ENCODE peak calls at places on chromosomes 1 and 21, in five cellular contexts. One of them, this sample, is unnamed.
A peak's percentile ranks its signal among the peaks of the same experiment; 100 is the strongest.

GRCh38 chr1:234976880-234977680 is 151.6 kb downstream of the TOMM20 start:
- DNase-seq in neuronal stem cell: no peak
- DNase-seq in RWPE1: no peak
- DNase-seq in activated CD4-positive, alpha-beta T cell treated with anti-CD3 and anti-CD28 coated beads, Interleukin-2, amount 50 U/mL, for 48 hours: no peak
- DNase-seq in T-cell: no peak
- DNase-seq in this sample: no peak

GRCh38 chr1:156625436-156626078 is 6.3 kb downstream of the HAPLN2 start:
- DNase-seq in neuronal stem cell: no peak
- DNase-seq in RWPE1: no peak
- DNase-seq in activated CD4-positive, alpha-beta T cell treated with anti-CD3 and anti-CD28 coated beads, Interleukin-2, amount 50 U/mL, for 48 hours: peak; percentile 68
- DNase-seq in T-cell: peak; percentile 54
- DNase-seq in this sample: no peak

GRCh38 chr1:66372522-66373071 is 161.4 kb upstream of the SGIP1 start:
- DNase-seq in neuronal stem cell: no peak
- DNase-seq in RWPE1: no peak
- DNase-seq in activated CD4-positive, alpha-beta T cell treated with anti-CD3 and anti-CD28 coated beads, Interleukin-2, amount 50 U/mL, for 48 hours: no peak
- DNase-seq in T-cell: no peak
- DNase-seq in this sample: no peak

GRCh38 chr1:8486047-8486446 is 168.1 kb downstream of the SLC45A1 start:
- DNase-seq in neuronal stem cell: no peak
- DNase-seq in RWPE1: no peak
- DNase-seq in activated CD4-positive, alpha-beta T cell treated with anti-CD3 and anti-CD28 coated beads, Interleukin-2, amount 50 U/mL, for 48 hours: no peak
- DNase-seq in T-cell: no peak
- DNase-seq in this sample: no peak

GRCh38 chr1:60376196-60376595 is 302.6 kb upstream of the C1orf87 start:
- DNase-seq in neuronal stem cell: no peak
- DNase-seq in RWPE1: no peak
- DNase-seq in activated CD4-positive, alpha-beta T cell treated with anti-CD3 and anti-CD28 coated beads, Interleukin-2, amount 50 U/mL, for 48 hours: no peak
- DNase-seq in T-cell: no peak
- DNase-seq in this sample: no peak

GRCh38 chr1:17046043-17046657 is 7.7 kb downstream of the SDHB start:
- DNase-seq in neuronal stem cell: no peak
- DNase-seq in RWPE1: peak; percentile 65
- DNase-seq in activated CD4-positive, alpha-beta T cell treated with anti-CD3 and anti-CD28 coated beads, Interleukin-2, amount 50 U/mL, for 48 hours: no peak
- DNase-seq in T-cell: no peak
- DNase-seq in this sample: no peak

GRCh38 chr1:186374313-186375151 is 521 bp downstream of the TPR start:
- DNase-seq in neuronal stem cell: peak; percentile 11
- DNase-seq in RWPE1: peak; percentile 22
- DNase-seq in activated CD4-positive, alpha-beta T cell treated with anti-CD3 and anti-CD28 coated beads, Interleukin-2, amount 50 U/mL, for 48 hours: peak; percentile 8
- DNase-seq in T-cell: peak; percentile 12
- DNase-seq in this sample: no peak

GRCh38 chr1:93716974-93717373 is 35.3 kb upstream of the BCAR3 start:
- DNase-seq in neuronal stem cell: no peak
- DNase-seq in RWPE1: peak; percentile 30
- DNase-seq in activated CD4-positive, alpha-beta T cell treated with anti-CD3 and anti-CD28 coated beads, Interleukin-2, amount 50 U/mL, for 48 hours: peak; percentile 36
- DNase-seq in T-cell: no peak
- DNase-seq in this sample: no peak

GRCh38 chr21:45607021-45607921 is 36.3 kb upstream of the PCBP3 start:
- DNase-seq in neuronal stem cell: no peak
- DNase-seq in RWPE1: peak; percentile 24
- DNase-seq in activated CD4-positive, alpha-beta T cell treated with anti-CD3 and anti-CD28 coated beads, Interleukin-2, amount 50 U/mL, for 48 hours: peak; percentile 39
- DNase-seq in T-cell: peak; percentile 58
- DNase-seq in this sample: no peak

GRCh38 chr1:9436258-9436657 is 103.0 kb upstream of the SLC25A33 start:
- DNase-seq in neuronal stem cell: no peak
- DNase-seq in RWPE1: no peak
- DNase-seq in activated CD4-positive, alpha-beta T cell treated with anti-CD3 and anti-CD28 coated beads, Interleukin-2, amount 50 U/mL, for 48 hours: no peak
- DNase-seq in T-cell: no peak
- DNase-seq in this sample: no peak

GRCh38 chr1:184664042-184664659 is 90.5 kb downstream of the EDEM3 start:
- DNase-seq in neuronal stem cell: peak; percentile 80
- DNase-seq in RWPE1: peak; percentile 52
- DNase-seq in activated CD4-positive, alpha-beta T cell treated with anti-CD3 and anti-CD28 coated beads, Interleukin-2, amount 50 U/mL, for 48 hours: peak; percentile 44
- DNase-seq in T-cell: peak; percentile 11
- DNase-seq in this sample: peak; percentile 78

GRCh38 chr1:209882942-209883340 is 55.1 kb upstream of the SYT14 start:
- DNase-seq in neuronal stem cell: no peak
- DNase-seq in RWPE1: no peak
- DNase-seq in activated CD4-positive, alpha-beta T cell treated with anti-CD3 and anti-CD28 coated beads, Interleukin-2, amount 50 U/mL, for 48 hours: no peak
- DNase-seq in T-cell: no peak
- DNase-seq in this sample: no peak

GRCh38 chr1:227131193-227131592 is 187.1 kb downstream of the CDC42BPA start:
- DNase-seq in neuronal stem cell: no peak
- DNase-seq in RWPE1: peak; percentile 52
- DNase-seq in activated CD4-positive, alpha-beta T cell treated with anti-CD3 and anti-CD28 coated beads, Interleukin-2, amount 50 U/mL, for 48 hours: no peak
- DNase-seq in T-cell: no peak
- DNase-seq in this sample: no peak

GRCh38 chr1:8073116-8073855 is 47.2 kb upstream of the ERRFI1 start:
- DNase-seq in neuronal stem cell: no peak
- DNase-seq in RWPE1: no peak
- DNase-seq in activated CD4-positive, alpha-beta T cell treated with anti-CD3 and anti-CD28 coated beads, Interleukin-2, amount 50 U/mL, for 48 hours: no peak
- DNase-seq in T-cell: no peak
- DNase-seq in this sample: no peak

GRCh38 chr1:36187800-36188593 is 32.0 kb downstream of the MAP7D1 start:
- DNase-seq in neuronal stem cell: peak; percentile 73
- DNase-seq in RWPE1: peak; percentile 84
- DNase-seq in activated CD4-positive, alpha-beta T cell treated with anti-CD3 and anti-CD28 coated beads, Interleukin-2, amount 50 U/mL, for 48 hours: peak; percentile 77
- DNase-seq in T-cell: peak; percentile 79
- DNase-seq in this sample: peak; percentile 74

GRCh38 chr1:201329286-201329685 is 46.0 kb downstream of the PKP1 start:
- DNase-seq in neuronal stem cell: no peak
- DNase-seq in RWPE1: no peak
- DNase-seq in activated CD4-positive, alpha-beta T cell treated with anti-CD3 and anti-CD28 coated beads, Interleukin-2, amount 50 U/mL, for 48 hours: no peak
- DNase-seq in T-cell: no peak
- DNase-seq in this sample: no peak

GRCh38 chr1:17630048-17630830 is 90.7 kb downstream of the ARHGEF10L start:
- DNase-seq in neuronal stem cell: no peak
- DNase-seq in RWPE1: no peak
- DNase-seq in activated CD4-positive, alpha-beta T cell treated with anti-CD3 and anti-CD28 coated beads, Interleukin-2, amount 50 U/mL, for 48 hours: no peak
- DNase-seq in T-cell: no peak
- DNase-seq in this sample: no peak

GRCh38 chr1:225700164-225700740 is 47.3 kb upstream of the ENAH start:
- DNase-seq in neuronal stem cell: no peak
- DNase-seq in RWPE1: peak; percentile 97
- DNase-seq in activated CD4-positive, alpha-beta T cell treated with anti-CD3 and anti-CD28 coated beads, Interleukin-2, amount 50 U/mL, for 48 hours: no peak
- DNase-seq in T-cell: no peak
- DNase-seq in this sample: no peak

GRCh38 chr1:189657131-189657530 is 820.5 kb downstream of the BRINP3 start:
- DNase-seq in neuronal stem cell: no peak
- DNase-seq in RWPE1: no peak
- DNase-seq in activated CD4-positive, alpha-beta T cell treated with anti-CD3 and anti-CD28 coated beads, Interleukin-2, amount 50 U/mL, for 48 hours: no peak
- DNase-seq in T-cell: no peak
- DNase-seq in this sample: no peak

GRCh38 chr1:16243936-16244649 is 7.1 kb upstream of the CPLANE2 start:
- DNase-seq in neuronal stem cell: peak; percentile 80
- DNase-seq in RWPE1: peak; percentile 84
- DNase-seq in activated CD4-positive, alpha-beta T cell treated with anti-CD3 and anti-CD28 coated beads, Interleukin-2, amount 50 U/mL, for 48 hours: peak; percentile 81
- DNase-seq in T-cell: peak; percentile 65
- DNase-seq in this sample: peak; percentile 41

GRCh38 chr1:213499444-213499843 is 448.4 kb downstream of the RPS6KC1 start:
- DNase-seq in neuronal stem cell: no peak
- DNase-seq in RWPE1: no peak
- DNase-seq in activated CD4-positive, alpha-beta T cell treated with anti-CD3 and anti-CD28 coated beads, Interleukin-2, amount 50 U/mL, for 48 hours: no peak
- DNase-seq in T-cell: no peak
- DNase-seq in this sample: no peak

GRCh38 chr1:161069731-161070270 is at the start of gene ARHGAP30:
- DNase-seq in neuronal stem cell: no peak
- DNase-seq in RWPE1: no peak
- DNase-seq in activated CD4-positive, alpha-beta T cell treated with anti-CD3 and anti-CD28 coated beads, Interleukin-2, amount 50 U/mL, for 48 hours: peak; percentile 84
- DNase-seq in T-cell: peak; percentile 87
- DNase-seq in this sample: no peak

This sample was measured in occipital lobe.